ENCODE peak calls at places on chromosome 4, in five cellular contexts. One of them, this sample, is unnamed.

GRCh38 chr4:78379991-78380739 is 171.4 kb upstream of the ANXA3 start:
- DNase-seq in WTC11: no peak
- DNase-seq in K562: no peak
- DNase-seq in HepG2: no peak
- DNase-seq in H1: no peak
- DNase-seq in this sample: no peak

GRCh38 chr4:181959121-181959520 is 284.1 kb upstream of the TENM3 start:
- DNase-seq in WTC11: no peak
- DNase-seq in K562: no peak
- DNase-seq in HepG2: no peak
- DNase-seq in H1: no peak
- DNase-seq in this sample: no peak

GRCh38 chr4:121950212-121950679 is 1.6 kb downstream of the TRPC3 start:
- DNase-seq in WTC11: peak; percentile 98
- DNase-seq in K562: peak; percentile 78
- DNase-seq in HepG2: peak; percentile 20
- DNase-seq in H1: peak; percentile 70
- DNase-seq in this sample: peak; percentile 54

GRCh38 chr4:15963568-15963967 is 593 bp upstream of the FGFBP2 start:
- DNase-seq in WTC11: no peak
- DNase-seq in K562: no peak
- DNase-seq in HepG2: no peak
- DNase-seq in H1: no peak
- DNase-seq in this sample: no peak

GRCh38 chr4:104795264-104795934 is 300.7 kb upstream of the CXXC4 start:
- DNase-seq in WTC11: no peak
- DNase-seq in K562: no peak
- DNase-seq in HepG2: no peak
- DNase-seq in H1: no peak
- DNase-seq in this sample: no peak

GRCh38 chr4:39526810-39527295 is 386 bp downstream of the UGDH start:
- DNase-seq in WTC11: no peak
- DNase-seq in K562: no peak
- DNase-seq in HepG2: no peak
- DNase-seq in H1: no peak
- DNase-seq in this sample: no peak

GRCh38 chr4:2953496-2953895 is 9.7 kb downstream of the NOP14 start:
- DNase-seq in WTC11: no peak
- DNase-seq in K562: no peak
- DNase-seq in HepG2: no peak
- DNase-seq in H1: no peak
- DNase-seq in this sample: no peak

GRCh38 chr4:128553665-128554515 is 255.6 kb upstream of the JADE1 start:
- DNase-seq in WTC11: no peak
- DNase-seq in K562: no peak
- DNase-seq in HepG2: no peak
- DNase-seq in H1: no peak
- DNase-seq in this sample: no peak

GRCh38 chr4:100060765-100061416 is 110.8 kb upstream of the H2AZ1 start:
- DNase-seq in WTC11: no peak
- DNase-seq in K562: no peak
- DNase-seq in HepG2: no peak
- DNase-seq in H1: no peak
- DNase-seq in this sample: no peak

GRCh38 chr4:106340774-106341173 is 24.4 kb downstream of the AIMP1 start:
- DNase-seq in WTC11: no peak
- DNase-seq in K562: no peak
- DNase-seq in HepG2: no peak
- DNase-seq in H1: no peak
- DNase-seq in this sample: no peak

GRCh38 chr4:165204462-165204830 is 2.9 kb upstream of the KLHL2 start:
- DNase-seq in WTC11: no peak
- DNase-seq in K562: peak; percentile 15
- DNase-seq in HepG2: no peak
- DNase-seq in H1: no peak
- DNase-seq in this sample: no peak

GRCh38 chr4:174550541-174550940 is 28.3 kb upstream of the HPGD start:
- DNase-seq in WTC11: no peak
- DNase-seq in K562: no peak
- DNase-seq in HepG2: no peak
- DNase-seq in H1: no peak
- DNase-seq in this sample: no peak

GRCh38 chr4:152503606-152504290 is 32.1 kb downstream of the FBXW7 start:
- DNase-seq in WTC11: no peak
- DNase-seq in K562: no peak
- DNase-seq in HepG2: no peak
- DNase-seq in H1: no peak
- DNase-seq in this sample: no peak

GRCh38 chr4:17098946-17099345 is 200.5 kb upstream of the LDB2 start:
- DNase-seq in WTC11: no peak
- DNase-seq in K562: no peak
- DNase-seq in HepG2: no peak
- DNase-seq in H1: no peak
- DNase-seq in this sample: no peak

GRCh38 chr4:174316546-174316945 is 32.8 kb downstream of the CEP44 start:
- DNase-seq in WTC11: no peak
- DNase-seq in K562: no peak
- DNase-seq in HepG2: no peak
- DNase-seq in H1: no peak
- DNase-seq in this sample: no peak

GRCh38 chr4:135724426-135724825 is 1522.8 kb upstream of the PABPC4L start:
- DNase-seq in WTC11: no peak
- DNase-seq in K562: no peak
- DNase-seq in HepG2: no peak
- DNase-seq in H1: no peak
- DNase-seq in this sample: no peak

GRCh38 chr4:170097681-170098080 is 7.9 kb upstream of the AADAT start:
- DNase-seq in WTC11: no peak
- DNase-seq in K562: no peak
- DNase-seq in HepG2: no peak
- DNase-seq in H1: no peak
- DNase-seq in this sample: no peak

GRCh38 chr4:107835409-107835808 is 10.7 kb downstream of the SGMS2 start:
- DNase-seq in WTC11: no peak
- DNase-seq in K562: no peak
- DNase-seq in HepG2: no peak
- DNase-seq in H1: no peak
- DNase-seq in this sample: no peak

GRCh38 chr4:18695733-18696527 is 674.4 kb upstream of the LCORL start:
- DNase-seq in WTC11: peak; percentile 24
- DNase-seq in K562: no peak
- DNase-seq in HepG2: no peak
- DNase-seq in H1: no peak
- DNase-seq in this sample: no peak

GRCh38 chr4:47383829-47384427 is 79.6 kb downstream of the COMMD8 start:
- DNase-seq in WTC11: no peak
- DNase-seq in K562: peak; percentile 23
- DNase-seq in HepG2: peak; percentile 7
- DNase-seq in H1: no peak
- DNase-seq in this sample: peak; percentile 3

GRCh38 chr4:8607603-8608481 is 15.3 kb downstream of the CPZ start:
- DNase-seq in WTC11: peak; percentile 89
- DNase-seq in K562: peak; percentile 80
- DNase-seq in HepG2: no peak
- DNase-seq in H1: peak; percentile 21
- DNase-seq in this sample: peak; percentile 50

GRCh38 chr4:8544741-8545438 is 35.3 kb upstream of the GPR78 start:
- DNase-seq in WTC11: no peak
- DNase-seq in K562: no peak
- DNase-seq in HepG2: no peak
- DNase-seq in H1: no peak
- DNase-seq in this sample: no peak

GRCh38 chr4:84894621-84895020 is 71.9 kb downstream of the WDFY3 start:
- DNase-seq in WTC11: no peak
- DNase-seq in K562: no peak
- DNase-seq in HepG2: no peak
- DNase-seq in H1: no peak
- DNase-seq in this sample: no peak

GRCh38 chr4:84938316-84938715 is 28.2 kb downstream of the WDFY3 start:
- DNase-seq in WTC11: no peak
- DNase-seq in K562: no peak
- DNase-seq in HepG2: peak; percentile 15
- DNase-seq in H1: no peak
- DNase-seq in this sample: no peak

GRCh38 chr4:101346312-101346561 is 1.1 kb downstream of the PPP3CA start:
- DNase-seq in WTC11: no peak
- DNase-seq in K562: no peak
- DNase-seq in HepG2: peak; percentile 16
- DNase-seq in H1: no peak
- DNase-seq in this sample: no peak

DNA sequence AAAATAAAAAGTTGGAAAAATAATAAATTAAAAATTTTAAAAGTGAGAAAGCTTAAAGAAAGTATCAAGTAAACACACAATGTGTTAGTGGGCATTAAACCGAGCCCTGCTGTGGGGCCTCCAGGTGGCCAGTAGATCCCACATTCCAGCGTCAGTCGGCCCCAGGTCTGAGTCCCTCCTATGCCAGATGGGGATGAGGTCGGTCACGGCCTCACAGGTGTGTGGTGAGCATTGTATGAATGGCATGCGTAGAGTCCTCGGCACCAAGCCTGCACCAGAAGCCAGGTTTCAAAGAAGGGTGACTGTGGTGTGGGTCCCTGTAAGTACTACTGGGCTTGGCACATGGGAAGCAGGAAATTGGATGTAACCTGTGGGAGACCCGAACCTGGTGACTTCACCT is 75.6 kb upstream of the MSX1 start:
- DNase-seq in WTC11: no peak
- DNase-seq in K562: no peak
- DNase-seq in HepG2: no peak
- DNase-seq in H1: no peak
- DNase-seq in this sample: no peak
- TF ChIP-seq USF2 in WTC11: no peak
- TF ChIP-seq USF2 in K562: no peak
- TF ChIP-seq USF2 in HepG2: no peak
- TF ChIP-seq USF2 in H1: no peak
- TF ChIP-seq USF2 in this sample: no peak

GRCh38 chr4:147371661-147372060 is 109.2 kb upstream of the EDNRA start:
- DNase-seq in WTC11: no peak
- DNase-seq in K562: no peak
- DNase-seq in HepG2: no peak
- DNase-seq in H1: no peak
- DNase-seq in this sample: no peak
- TF ChIP-seq JUN in WTC11: no peak
- TF ChIP-seq JUN in K562: no peak
- TF ChIP-seq JUN in HepG2: no peak
- TF ChIP-seq JUN in H1: no peak
- TF ChIP-seq JUN in this sample: no peak

GRCh38 chr4:1048781-1049590 is 37.6 kb downstream of the FGFRL1 start:
- DNase-seq in WTC11: no peak
- DNase-seq in K562: no peak
- DNase-seq in HepG2: no peak
- DNase-seq in H1: no peak
- DNase-seq in this sample: no peak
- TF ChIP-seq USF2 in WTC11: no peak
- TF ChIP-seq USF2 in K562: no peak
- TF ChIP-seq USF2 in HepG2: no peak
- TF ChIP-seq USF2 in H1: no peak
- TF ChIP-seq USF2 in this sample: no peak

GRCh38 chr4:41611881-41612871 is 74.2 kb downstream of the LIMCH1 start:
- DNase-seq in WTC11: peak; percentile 28
- DNase-seq in K562: no peak
- DNase-seq in HepG2: no peak
- DNase-seq in H1: no peak
- DNase-seq in this sample: no peak
- TF ChIP-seq JUN in WTC11: no peak
- TF ChIP-seq JUN in K562: no peak
- TF ChIP-seq JUN in HepG2: no peak
- TF ChIP-seq JUN in H1: no peak
- TF ChIP-seq JUN in this sample: no peak

DNA sequence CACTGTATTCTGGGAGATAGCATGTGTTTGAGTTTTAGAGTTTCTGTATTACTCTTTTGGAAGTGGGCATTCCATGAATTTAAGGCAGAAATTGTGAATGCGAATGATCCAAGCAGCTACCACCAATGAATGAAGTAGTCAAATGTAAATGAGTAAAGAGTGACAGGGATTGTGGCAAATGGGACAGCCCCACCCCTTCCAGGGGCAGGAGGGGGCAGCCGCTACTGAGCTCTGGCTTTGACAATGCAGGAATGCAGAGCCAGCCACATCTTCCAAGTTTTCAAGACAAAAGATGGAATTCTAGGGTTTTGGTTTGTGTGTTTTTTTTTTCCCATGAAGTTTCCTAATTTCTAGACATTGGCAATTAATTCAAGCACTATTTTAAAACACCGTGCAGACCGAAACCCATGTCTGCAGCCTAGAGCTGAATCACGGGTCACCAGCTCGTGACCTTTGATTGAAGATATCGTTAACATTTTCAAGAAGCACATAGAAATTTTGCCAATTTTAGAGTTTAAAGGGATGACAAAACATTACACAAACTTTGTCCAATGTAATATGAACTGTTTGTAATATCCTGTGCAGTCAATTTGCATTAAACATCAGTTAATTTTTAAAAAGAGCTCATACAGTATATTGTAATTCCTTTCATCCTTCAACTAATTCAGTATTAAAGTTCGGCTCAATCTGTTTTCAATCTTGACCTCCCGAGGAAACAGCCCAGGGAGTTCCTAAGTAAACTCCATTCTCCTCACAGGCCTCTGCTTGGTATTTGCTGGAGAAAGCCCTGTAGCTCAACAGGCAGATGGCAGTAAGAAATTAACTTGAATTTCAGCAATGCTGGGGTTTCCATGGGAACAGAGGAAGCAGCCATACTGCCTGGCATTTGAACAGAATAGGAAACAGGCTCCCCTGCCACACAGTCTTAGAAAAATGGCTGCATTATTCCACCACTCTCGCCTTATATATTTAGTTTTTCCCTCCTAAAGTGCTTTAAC is 83.4 kb downstream of the UCHL1 start:
- DNase-seq in WTC11: peak; percentile 58
- DNase-seq in K562: no peak
- DNase-seq in HepG2: no peak
- DNase-seq in H1: no peak
- DNase-seq in this sample: peak; percentile 73
- TF ChIP-seq USF2 in WTC11: no peak
- TF ChIP-seq USF2 in K562: no peak
- TF ChIP-seq USF2 in HepG2: no peak
- TF ChIP-seq USF2 in H1: no peak
- TF ChIP-seq USF2 in this sample: no peak